ENCODE peak calls at places on chromosomes 4 and X, in nine cellular contexts. D, F, E, C, Y, Q, P, T and W are unnamed samples.

GRCh38 chr4:119671205-119671604 is 42.6 kb upstream of the PDE5A start:
- DNase-seq in D (no peak), F (no peak), E (no peak), C (no peak), Y (no peak), Q (no peak), P (no peak), T (no peak), W (no peak)

GRCh38 chr4:58649236-58649635 is 1539.1 kb upstream of the IGFBP7 start:
- DNase-seq in D (no peak), F (no peak), E (no peak), C (no peak), Y (no peak), Q (no peak), P (no peak), T (no peak), W (no peak)

GRCh38 chr4:38281416-38282071 is 321.3 kb downstream of the PTTG2 start:
- DNase-seq in D (no peak), F (no peak), E (no peak), C (peak; percentile 16), Y (peak; percentile 64), Q (peak; percentile 63), P (no peak), T (no peak), W (no peak)

GRCh38 chr4:8640816-8641215 is 48.3 kb downstream of the CPZ start:
- DNase-seq in D (no peak), F (no peak), E (no peak), C (no peak), Y (no peak), Q (no peak), P (no peak), T (no peak), W (no peak)

GRCh38 chr4:145887241-145887964 is 51.2 kb downstream of the ZNF827 start:
- DNase-seq in D (peak; percentile 41), F (no peak), E (no peak), C (peak; percentile 51), Y (peak; percentile 81), Q (peak; percentile 81), P (no peak), T (no peak), W (no peak)

GRCh38 chr4:38231626-38232025 is 271.4 kb downstream of the PTTG2 start:
- DNase-seq in D (no peak), F (no peak), E (no peak), C (no peak), Y (no peak), Q (no peak), P (no peak), T (no peak), W (no peak)

GRCh38 chrX:47828984-47829383 is 7.7 kb upstream of the ZNF81 start:
- DNase-seq in D (no peak), F (no peak), E (no peak), C (no peak), Y (no peak), Q (no peak), P (no peak), T (no peak), W (no peak)

GRCh38 chr4:70759126-70759525 is 37.4 kb downstream of the RUFY3 start:
- DNase-seq in D (no peak), F (no peak), E (no peak), C (no peak), Y (no peak), Q (no peak), P (no peak), T (no peak), W (no peak)

GRCh38 chrX:138917781-138918180 is 206.3 kb upstream of the FGF13 start:
- DNase-seq in D (no peak), F (no peak), E (no peak), C (no peak), Y (peak; percentile 10), Q (peak; percentile 31), P (no peak), T (no peak), W (no peak)

GRCh38 chrX:38262715-38263620 is 42.3 kb upstream of the SRPX start:
- DNase-seq in D (no peak), F (no peak), E (no peak), C (peak; percentile 47), Y (peak; percentile 20), Q (peak; percentile 95), P (no peak), T (no peak), W (no peak)

GRCh38 chr4:109977854-109978501 is 65.3 kb downstream of the EGF start:
- DNase-seq in D (no peak), F (no peak), E (no peak), C (peak; percentile 11), Y (peak; percentile 68), Q (peak; percentile 65), P (no peak), T (no peak), W (no peak)

GRCh38 chr4:181753189-181753588 is 490.0 kb upstream of the TENM3 start:
- DNase-seq in D (no peak), F (no peak), E (no peak), C (no peak), Y (no peak), Q (no peak), P (no peak), T (no peak), W (no peak)

GRCh38 chrX:140141444-140142029 is 176.2 kb upstream of the CXorf66 start:
- DNase-seq in D (no peak), F (peak; percentile 33), E (peak; percentile 64), C (no peak), Y (peak; percentile 32), Q (peak; percentile 28), P (peak; percentile 46), T (no peak), W (no peak)

GRCh38 chrX:858542-859078 is 228.0 kb downstream of the SHOX start:
- DNase-seq in D (no peak), F (no peak), E (no peak), C (no peak), Y (no peak), Q (no peak), P (no peak), T (no peak), W (no peak)

GRCh38 chrX:122625821-122626220 is 558.3 kb upstream of the GRIA3 start:
- DNase-seq in D (no peak), F (no peak), E (no peak), C (peak; percentile 87), Y (peak; percentile 2), Q (peak; percentile 47), P (no peak), T (no peak), W (no peak)

GRCh38 chrX:36642052-36642451 is 366.1 kb upstream of the FAM47C start:
- DNase-seq in D (no peak), F (no peak), E (no peak), C (no peak), Y (no peak), Q (no peak), P (no peak), T (no peak), W (no peak)

GRCh38 chrX:36640232-36640631 is 367.9 kb upstream of the FAM47C start:
- DNase-seq in D (no peak), F (no peak), E (no peak), C (no peak), Y (no peak), Q (no peak), P (no peak), T (no peak), W (no peak)
- TF ChIP-seq CTCF in D (no peak), F (no peak), E (no peak), C (no peak), Y (no peak), Q (no peak), P (no peak), T (no peak), W (no peak)

DNA sequence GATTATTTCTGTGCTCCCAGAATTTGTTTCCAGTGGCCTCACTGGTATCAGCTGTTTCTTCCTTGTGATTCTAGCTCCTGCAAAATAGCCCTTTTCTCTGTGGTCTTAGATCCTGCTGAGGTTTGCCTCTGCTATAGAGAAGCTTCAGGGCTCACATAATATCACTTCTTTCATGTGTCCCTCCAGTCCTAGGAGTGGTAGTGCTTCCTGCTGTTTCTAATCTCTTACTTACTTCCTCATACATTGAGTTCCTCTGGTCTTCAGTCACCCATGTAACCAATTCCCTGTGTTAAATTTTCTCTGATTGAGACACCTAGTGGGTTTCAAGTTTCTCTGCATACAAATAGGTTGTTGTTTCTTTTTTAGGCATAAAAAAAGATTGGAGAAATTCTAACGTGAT is 1567.9 kb downstream of the ARAP2 start:
- DNase-seq in D (no peak), F (no peak), E (no peak), C (peak; percentile 6), Y (peak; percentile 9), Q (no peak), P (no peak), T (no peak), W (no peak)
- TF ChIP-seq CTCF in D (no peak), F (no peak), E (no peak), C (no peak), Y (no peak), Q (no peak), P (no peak), T (no peak), W (no peak)

GRCh38 chr4:40520533-40520932 is 109.1 kb downstream of the RBM47 start:
- DNase-seq in D (no peak), F (no peak), E (no peak), C (no peak), Y (no peak), Q (no peak), P (no peak), T (no peak), W (no peak)

GRCh38 chr4:40521957-40522356 is 107.7 kb downstream of the RBM47 start:
- DNase-seq in D (no peak), F (no peak), E (no peak), C (no peak), Y (no peak), Q (no peak), P (no peak), T (no peak), W (no peak)

GRCh38 chr4:40525811-40526598 is 103.7 kb downstream of the RBM47 start:
- DNase-seq in D (peak; percentile 58), F (peak; percentile 43), E (no peak), C (peak; percentile 48), Y (peak; percentile 94), Q (peak; percentile 90), P (no peak), T (no peak), W (no peak)

GRCh38 chr4:40524642-40525041 is 105.0 kb downstream of the RBM47 start:
- DNase-seq in D (no peak), F (no peak), E (no peak), C (no peak), Y (peak; percentile 70), Q (peak; percentile 93), P (no peak), T (no peak), W (no peak)

DNA sequence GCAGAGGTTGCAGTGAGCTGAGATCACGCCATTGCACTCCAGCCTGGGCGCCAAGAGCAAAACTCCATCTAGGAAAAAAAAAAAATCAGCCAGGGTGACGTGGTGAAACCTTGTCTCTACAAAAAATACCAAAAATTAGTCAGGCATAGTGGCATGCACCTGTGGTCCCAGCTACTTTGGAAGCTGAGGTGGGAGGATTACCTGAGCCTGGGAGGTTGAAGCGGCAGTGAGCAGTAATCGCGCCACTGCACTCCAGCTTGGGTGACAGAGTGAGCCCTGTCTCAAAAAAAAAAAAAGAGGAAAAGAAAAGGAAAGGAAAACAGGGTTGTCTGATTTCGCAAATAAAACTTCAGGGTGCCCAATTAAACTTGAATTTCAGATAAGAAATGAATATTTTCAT is 106.1 kb downstream of the RBM47 start:
- DNase-seq in D (no peak), F (no peak), E (no peak), C (no peak), Y (no peak), Q (no peak), P (no peak), T (no peak), W (no peak)
- TF ChIP-seq CTCF in D (no peak), F (no peak), E (no peak), C (no peak), Y (no peak), Q (no peak), P (no peak), T (no peak), W (no peak)

GRCh38 chr4:138981930-138982390 is 33.6 kb upstream of the NOCT start:
- DNase-seq in D (peak; percentile 36), F (no peak), E (no peak), C (peak; percentile 74), Y (peak; percentile 90), Q (peak; percentile 95), P (no peak), T (no peak), W (no peak)
- TF ChIP-seq CTCF in D (no peak), F (no peak), E (no peak), C (no peak), Y (peak; percentile 56), Q (peak; percentile 59), P (no peak), T (no peak), W (no peak)